ENCODE peak calls at places on chromosomes 12 and 14, in seven cellular contexts. R is sigmoid colon, M is HFFc6, G is lower leg skin, F is mesendoderm, K is putamen, I is caudate nucleus. S is an unnamed sample.

GRCh38 chr14:89327771-89328212 is 89.2 kb downstream of the FOXN3 start:
- DNase-seq in R (no peak), M (peak), G (no peak), F (no peak), K (no peak), I (no peak), S (no peak)

GRCh38 chr12:121461048-121461447 is 61.1 kb downstream of the RNF34 start:
- DNase-seq in R (no peak), M (no peak), G (no peak), F (no peak), K (no peak), I (no peak), S (peak)

GRCh38 chr12:53051058-53051880 is 1.4 kb downstream of the TNS2 start:
- DNase-seq in R (peak), M (peak), G (peak), F (peak), K (peak), I (peak), S (peak)

GRCh38 chr14:50335389-50335788 is 23.3 kb downstream of the DMAC2L start:
- DNase-seq in R (peak), M (peak), G (peak), F (peak), K (peak), I (peak), S (peak)

GRCh38 chr12:65881965-65882413 is 57.7 kb downstream of the HMGA2 start:
- DNase-seq in R (peak), M (no peak), G (peak), F (no peak), K (peak), I (peak), S (peak)

GRCh38 chr12:132139912-132140311 is 4.2 kb downstream of the DDX51 start:
- DNase-seq in R (no peak), M (no peak), G (no peak), F (no peak), K (no peak), I (no peak), S (no peak)

GRCh38 chr14:104795468-104795780 is at the start of gene AKT1:
- DNase-seq in R (no peak), M (no peak), G (no peak), F (no peak), K (no peak), I (no peak), S (no peak)

GRCh38 chr14:106185837-106186233 is 659.5 kb downstream of the TMEM121 start:
- DNase-seq in R (no peak), M (no peak), G (no peak), F (no peak), K (no peak), I (no peak), S (no peak)

GRCh38 chr12:129109174-129110001 is 256.1 kb downstream of the GLT1D1 start:
- DNase-seq in R (no peak), M (no peak), G (no peak), F (no peak), K (no peak), I (no peak), S (no peak)

GRCh38 chr12:114670257-114670955 is 13.6 kb downstream of the TBX3 start:
- DNase-seq in R (no peak), M (no peak), G (no peak), F (peak), K (no peak), I (no peak), S (no peak)

GRCh38 chr12:11959117-11959823 is 111.5 kb upstream of the BCL2L14 start:
- DNase-seq in R (no peak), M (peak), G (no peak), F (no peak), K (no peak), I (no peak), S (no peak)

GRCh38 chr12:111196532-111196931 is 172.4 kb downstream of the PHETA1 start:
- DNase-seq in R (no peak), M (no peak), G (no peak), F (no peak), K (no peak), I (no peak), S (no peak)

GRCh38 chr14:89578048-89578619 is 161.1 kb upstream of the FOXN3 start:
- DNase-seq in R (no peak), M (no peak), G (peak), F (no peak), K (peak), I (no peak), S (peak)

GRCh38 chr12:712172-712863 is 40.1 kb upstream of the WNK1 start:
- DNase-seq in R (no peak), M (no peak), G (no peak), F (peak), K (peak), I (no peak), S (peak)

GRCh38 chr14:81400202-81400678 is at the start of gene STON2:
- DNase-seq in R (no peak), M (peak), G (peak), F (no peak), K (no peak), I (no peak), S (peak)

GRCh38 chr12:10718279-10718821 is 4.8 kb downstream of the YBX3 start:
- DNase-seq in R (no peak), M (peak), G (no peak), F (peak), K (no peak), I (no peak), S (no peak)

GRCh38 chr14:51056431-51056830 is 38.5 kb downstream of the TRIM9 start:
- DNase-seq in R (no peak), M (no peak), G (no peak), F (no peak), K (no peak), I (no peak), S (no peak)

GRCh38 chr14:71266994-71267636 is 359.9 kb downstream of the PCNX1 start:
- DNase-seq in R (no peak), M (peak), G (no peak), F (no peak), K (no peak), I (no peak), S (no peak)

GRCh38 chr14:76163668-76164363 is 12.1 kb downstream of the GPATCH2L start:
- DNase-seq in R (no peak), M (no peak), G (no peak), F (no peak), K (no peak), I (no peak), S (no peak)

GRCh38 chr14:72686101-72686500 is 207.8 kb downstream of the DPF3 start:
- DNase-seq in R (no peak), M (no peak), G (no peak), F (no peak), K (no peak), I (no peak), S (no peak)